ENCODE peak calls at places on chromosomes 7 and 10, in four cellular contexts. X is choroid plexus epithelial cell; W is CD8-positive, alpha-beta T cell; U is WERI-Rb-1. N is an unnamed sample.

GRCh38 chr7:113289140-113289740 is 170.9 kb upstream of the SMIM30 start:
- DNase-seq in X (peak), W (no peak), U (peak), N (peak)

GRCh38 chr7:148463210-148463609 is 127.4 kb upstream of the C7orf33 start:
- DNase-seq in X (no peak), W (no peak), U (no peak), N (no peak)

GRCh38 chr7:110590415-110590814 is 500.5 kb upstream of the LRRN3 start:
- DNase-seq in X (no peak), W (no peak), U (peak), N (no peak)

GRCh38 chr10:80454526-80455460 is 683 bp downstream of the TSPAN14 start:
- DNase-seq in X (peak), W (no peak), U (peak), N (no peak)

GRCh38 chr10:95445837-95446347 is 115.3 kb downstream of the SORBS1 start:
- DNase-seq in X (peak), W (no peak), U (peak), N (peak)

GRCh38 chr7:33040803-33041516 is 21.6 kb downstream of the NT5C3A start:
- DNase-seq in X (peak), W (peak), U (no peak), N (peak)

GRCh38 chr10:953836-954235 is 22.3 kb upstream of the LARP4B start:
- DNase-seq in X (no peak), W (no peak), U (no peak), N (no peak)

GRCh38 chr10:112287844-112288243 is 4.6 kb downstream of the TECTB start:
- DNase-seq in X (no peak), W (no peak), U (no peak), N (no peak)

GRCh38 chr10:86282664-86283465 is 83.7 kb downstream of the GRID1 start:
- DNase-seq in X (no peak), W (no peak), U (no peak), N (no peak)

GRCh38 chr10:129607607-129608006 is 140.6 kb downstream of the MGMT start:
- DNase-seq in X (no peak), W (no peak), U (no peak), N (no peak)

GRCh38 chr7:75945297-75946168 is 30.6 kb downstream of the POR start:
- DNase-seq in X (peak), W (no peak), U (no peak), N (peak)

GRCh38 chr10:35789996-35790395 is 147.9 kb upstream of the FZD8 start:
- DNase-seq in X (no peak), W (no peak), U (no peak), N (peak)

GRCh38 chr10:86368987-86369386 is 2.4 kb upstream of the GRID1 start:
- DNase-seq in X (no peak), W (no peak), U (peak), N (no peak)

GRCh38 chr10:22716943-22717342 is 2.6 kb upstream of the PIP4K2A start:
- DNase-seq in X (no peak), W (no peak), U (no peak), N (no peak)

GRCh38 chr10:23478570-23478969 is 39.7 kb downstream of the OTUD1 start:
- DNase-seq in X (peak), W (no peak), U (no peak), N (peak)

GRCh38 chr10:58757352-58758071 is 244.8 kb downstream of the BICC1 start:
- DNase-seq in X (peak), W (no peak), U (no peak), N (no peak)

GRCh38 chr7:12571691-12572090 is 1.2 kb downstream of the SCIN start:
- DNase-seq in X (no peak), W (no peak), U (no peak), N (no peak)

GRCh38 chr7:161786-162185 is 30.6 kb upstream of the FAM20C start:
- DNase-seq in X (no peak), W (no peak), U (no peak), N (no peak)

GRCh38 chr10:104028146-104028545 is 57.5 kb downstream of the COL17A1 start:
- DNase-seq in X (peak), W (no peak), U (peak), N (peak)

GRCh38 chr10:23399701-23400144 is 39.2 kb upstream of the OTUD1 start:
- DNase-seq in X (peak), W (no peak), U (no peak), N (peak)

GRCh38 chr7:135801877-135802276 is 53.3 kb upstream of the FAM180A start:
- DNase-seq in X (no peak), W (no peak), U (no peak), N (no peak)

GRCh38 chr10:121362026-121362425 is 236.2 kb downstream of the FGFR2 start:
- DNase-seq in X (no peak), W (no peak), U (no peak), N (peak)

GRCh38 chr10:103757531-103758293 is 97.7 kb downstream of the SH3PXD2A start:
- DNase-seq in X (peak), W (peak), U (peak), N (peak)

GRCh38 chr7:111554086-111554485 is 8.2 kb downstream of the IMMP2L start:
- DNase-seq in X (no peak), W (no peak), U (no peak), N (no peak)

GRCh38 chr7:24714676-24715010 is 42.6 kb downstream of the GSDME start:
- DNase-seq in X (no peak), W (no peak), U (no peak), N (no peak)

GRCh38 chr10:24988831-24989769 is 26.9 kb downstream of the ENKUR start:
- DNase-seq in X (no peak), W (no peak), U (no peak), N (no peak)

GRCh38 chr7:50206521-50207250 is 97.8 kb upstream of the IKZF1 start:
- DNase-seq in X (no peak), W (peak), U (no peak), N (no peak)

GRCh38 chr10:31090894-31091607 is 59.4 kb upstream of the ZNF438 start:
- DNase-seq in X (peak), W (no peak), U (no peak), N (no peak)

GRCh38 chr7:157016352-157017041 is 6.0 kb upstream of the MNX1 start:
- DNase-seq in X (no peak), W (no peak), U (peak), N (no peak)

GRCh38 chr7:131170440-131171105 is 157.1 kb upstream of the MKLN1 start:
- DNase-seq in X (no peak), W (no peak), U (no peak), N (no peak)

GRCh38 chr7:105890290-105890997 is 14.0 kb upstream of the ATXN7L1 start:
- DNase-seq in X (peak), W (no peak), U (no peak), N (peak)

GRCh38 chr10:52308251-52309031 is 5.6 kb upstream of the DKK1 start:
- DNase-seq in X (peak), W (no peak), U (peak), N (peak)

GRCh38 chr7:116953372-116953726 is at the start of gene ST7:
- DNase-seq in X (peak), W (peak), U (peak), N (peak)

DNA sequence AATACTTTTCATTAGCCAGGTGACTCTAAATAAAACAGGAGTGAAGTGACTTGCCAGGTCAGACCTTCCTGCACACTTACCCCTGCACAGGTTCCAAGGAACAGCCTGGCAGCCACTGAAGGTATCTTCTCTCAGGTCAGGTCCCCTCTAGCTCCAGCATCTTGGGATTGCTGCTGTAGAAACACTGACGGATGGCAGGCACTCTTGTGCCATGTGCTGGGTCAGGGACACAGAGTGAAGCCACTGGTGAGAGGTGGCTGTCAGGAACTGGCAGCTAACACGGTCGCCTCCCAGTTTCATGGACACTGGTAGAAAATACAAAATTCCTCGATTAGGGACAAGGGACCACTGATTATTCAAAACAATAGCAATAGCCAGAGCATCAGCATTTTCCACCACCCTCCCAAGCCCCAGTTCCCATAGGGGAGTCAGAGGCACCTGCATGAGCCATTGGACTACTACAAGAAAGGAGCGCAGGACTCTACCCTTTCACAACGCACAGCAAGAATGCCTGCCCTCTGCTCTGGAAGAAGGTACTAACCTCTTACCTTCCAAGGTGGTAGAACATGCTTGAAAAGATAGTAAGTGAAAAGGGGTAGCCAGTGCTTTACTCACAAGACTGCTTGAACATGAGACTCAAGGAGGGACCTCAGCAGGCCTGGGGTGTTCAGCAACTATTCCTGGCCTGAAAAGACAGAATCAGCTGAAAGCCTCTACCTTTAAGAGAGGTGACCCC is 5.1 kb upstream of the MYO1G start:
- DNase-seq in X (no peak), W (no peak), U (no peak), N (no peak)
- H3K4me3 ChIP-seq in X (no peak), W (no peak), U (no peak), N (no peak)

DNA sequence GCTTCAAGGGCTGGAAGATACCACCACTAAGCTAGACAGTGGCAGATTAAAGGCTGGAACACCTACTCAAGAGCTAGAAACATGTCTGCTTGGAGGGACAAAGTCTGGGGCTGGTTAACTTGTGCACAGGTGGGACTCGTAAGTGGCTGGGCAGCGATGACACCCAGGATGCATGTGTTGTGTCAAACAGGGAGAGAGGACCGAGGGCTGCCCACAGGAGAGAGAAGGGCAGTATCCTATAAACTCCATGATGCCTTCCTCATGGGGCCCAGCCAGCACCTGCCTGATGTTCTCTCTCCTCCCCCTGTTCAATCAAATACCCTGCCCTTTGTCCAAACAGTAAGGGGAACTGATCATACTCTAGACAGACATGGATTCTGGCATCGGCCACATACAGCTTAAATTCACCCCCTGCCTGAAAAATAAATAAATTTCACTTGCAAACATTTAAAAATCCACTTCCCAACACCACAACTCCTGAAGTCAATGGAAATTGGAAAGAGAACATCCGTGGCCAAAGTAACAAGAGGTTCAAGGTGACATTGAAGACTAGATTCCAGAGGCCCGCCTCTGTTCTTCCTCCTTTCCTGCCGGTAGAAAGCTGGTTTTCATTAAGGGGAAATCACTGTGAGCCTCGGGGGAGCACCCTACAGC is 50.6 kb downstream of the CHST15 start:
- DNase-seq in X (no peak), W (no peak), U (no peak), N (no peak)
- TF ChIP-seq CTCF in X (no peak), W (no peak), U (no peak), N (no peak)

GRCh38 chr7:142784096-142784495 is 13.3 kb downstream of the PRSS2 start:
- DNase-seq in X (no peak), W (no peak), U (no peak), N (no peak)

GRCh38 chr7:142787034-142787768 is 16.4 kb downstream of the PRSS2 start:
- DNase-seq in X (no peak), W (no peak), U (no peak), N (no peak)

GRCh38 chr7:142785841-142786250 is 15.1 kb downstream of the PRSS2 start:
- DNase-seq in X (no peak), W (peak), U (no peak), N (no peak)

GRCh38 chr7:142787783-142788182 is 17.0 kb downstream of the PRSS2 start:
- DNase-seq in X (no peak), W (no peak), U (no peak), N (no peak)

DNA sequence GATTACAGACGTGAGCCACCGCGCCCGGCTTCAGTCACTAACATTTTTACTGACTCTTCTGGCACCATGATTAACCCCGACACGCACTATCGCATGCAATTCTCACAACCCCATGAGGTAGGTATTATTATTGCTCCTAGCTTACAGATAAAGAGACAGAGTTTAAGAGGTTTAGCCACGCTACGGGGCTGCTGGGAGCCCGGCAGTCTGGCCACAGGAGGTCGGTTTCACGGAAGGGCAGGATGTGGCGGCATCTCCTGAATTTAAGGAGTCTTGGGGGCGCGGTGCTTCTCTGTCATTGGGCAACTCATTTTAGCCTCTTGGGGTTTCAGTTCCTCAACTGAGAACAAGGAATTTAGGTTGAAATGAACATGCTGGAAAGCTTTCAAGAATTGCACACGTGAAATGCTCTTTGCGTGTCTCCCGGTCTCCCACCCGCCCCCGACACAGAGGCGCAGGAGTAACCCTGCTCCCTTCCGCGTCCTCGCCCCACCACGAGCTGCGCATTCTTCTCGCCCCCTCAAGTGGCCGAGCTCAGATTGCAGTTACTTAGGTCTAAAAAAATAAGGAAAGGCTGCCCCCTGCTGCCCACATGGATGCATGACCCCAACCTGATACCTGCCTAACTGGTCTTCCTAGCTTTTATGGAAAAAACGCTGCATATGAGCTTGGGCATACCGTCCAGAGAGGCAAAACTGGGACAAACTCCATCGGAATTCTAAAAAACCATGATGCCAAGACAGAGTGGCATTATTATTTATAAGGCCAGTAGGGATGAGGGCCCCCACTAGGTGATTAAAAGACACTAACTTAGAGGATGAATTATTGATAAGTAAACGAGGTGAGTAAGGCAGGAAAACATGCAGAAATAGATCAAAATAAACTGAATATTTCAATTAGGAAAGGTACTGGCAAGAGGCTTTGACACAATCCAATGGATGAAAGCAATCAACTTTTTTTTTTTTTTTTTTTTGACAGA is 12.4 kb downstream of the PRSS2 start:
- DNase-seq in X (peak), W (peak), U (peak), N (peak)
- H3K4me3 ChIP-seq in X (peak), W (peak), U (peak), N (peak)

GRCh38 chr7:17058568-17058967 is 176.8 kb upstream of the AGR3 start:
- DNase-seq in X (peak), W (no peak), U (no peak), N (peak)

GRCh38 chr7:17061443-17061842 is 179.7 kb upstream of the AGR3 start:
- DNase-seq in X (no peak), W (no peak), U (no peak), N (no peak)

GRCh38 chr7:17060051-17060450 is 178.3 kb upstream of the AGR3 start:
- DNase-seq in X (no peak), W (no peak), U (no peak), N (no peak)

GRCh38 chr7:17057143-17057509 is 175.3 kb upstream of the AGR3 start:
- DNase-seq in X (no peak), W (no peak), U (no peak), N (no peak)

DNA sequence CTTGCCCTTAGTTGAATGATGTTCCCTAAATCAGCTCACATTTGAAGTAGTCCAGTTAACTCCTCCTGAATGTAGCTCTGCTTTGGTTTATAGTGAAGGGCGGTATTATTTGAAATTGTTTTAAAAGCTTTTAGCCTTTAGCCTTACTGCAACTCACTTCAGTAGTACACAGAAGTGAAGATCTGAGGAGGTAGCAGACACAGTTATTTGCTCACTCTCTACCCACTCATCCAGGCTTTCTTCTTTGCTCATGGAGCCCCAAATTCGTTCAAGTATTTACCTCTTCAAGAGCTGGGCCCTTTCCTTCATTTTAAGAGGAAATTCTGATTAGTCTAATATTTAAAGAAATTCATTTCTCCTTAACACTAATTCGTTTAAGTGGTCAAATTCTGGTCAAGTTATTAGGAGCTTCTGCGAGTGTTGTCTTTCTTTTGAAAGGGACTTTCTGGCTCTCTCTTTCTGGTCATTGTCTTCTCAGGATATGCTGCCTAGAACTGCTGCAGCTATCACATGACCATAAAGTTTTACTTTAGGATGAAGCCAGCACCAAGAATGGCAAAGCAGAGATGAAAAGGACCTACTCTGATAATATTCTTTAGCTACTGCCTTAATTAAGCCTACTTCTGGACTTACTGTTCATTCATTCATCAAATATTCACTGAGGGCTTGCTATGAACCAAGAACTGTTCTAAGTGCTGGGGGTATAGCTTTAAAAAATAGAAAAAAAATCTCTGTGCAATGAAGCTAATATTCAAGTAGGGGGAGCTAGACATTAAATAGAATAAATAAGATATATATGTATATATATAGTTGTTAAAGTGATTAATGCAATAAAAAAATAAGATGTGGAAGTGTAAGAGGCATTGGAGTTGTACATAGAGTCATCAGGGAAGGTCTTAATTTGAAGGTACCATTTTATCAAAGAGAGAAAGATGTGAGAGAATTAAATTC is 180.9 kb upstream of the AGR3 start:
- DNase-seq in X (peak), W (no peak), U (no peak), N (peak)
- TF ChIP-seq CTCF in X (peak), W (no peak), U (no peak), N (peak)

DNA sequence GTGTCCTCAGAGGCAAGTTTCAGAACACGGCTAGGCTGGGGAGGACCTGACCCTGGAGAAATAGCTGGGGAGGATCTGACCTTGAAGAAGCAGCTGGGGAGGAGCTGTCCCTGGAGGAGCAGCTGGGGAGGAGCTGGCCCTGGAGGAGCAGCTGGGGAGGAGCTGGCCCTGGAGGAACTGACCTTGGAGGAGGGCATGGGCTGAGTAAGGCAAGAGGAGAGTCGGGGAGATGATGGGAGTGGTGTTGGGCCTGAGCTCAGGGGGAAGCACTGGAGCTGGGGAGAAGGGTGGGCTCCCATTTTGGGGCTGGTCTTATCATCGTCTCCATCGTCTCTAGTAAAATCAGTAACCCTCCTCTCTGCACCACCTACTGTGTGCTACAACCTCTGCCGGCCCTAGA is 179.8 kb upstream of the SHH start:
- DNase-seq in X (no peak), W (no peak), U (no peak), N (no peak)
- H3K4me3 ChIP-seq in X (no peak), W (no peak), U (no peak), N (no peak)

DNA sequence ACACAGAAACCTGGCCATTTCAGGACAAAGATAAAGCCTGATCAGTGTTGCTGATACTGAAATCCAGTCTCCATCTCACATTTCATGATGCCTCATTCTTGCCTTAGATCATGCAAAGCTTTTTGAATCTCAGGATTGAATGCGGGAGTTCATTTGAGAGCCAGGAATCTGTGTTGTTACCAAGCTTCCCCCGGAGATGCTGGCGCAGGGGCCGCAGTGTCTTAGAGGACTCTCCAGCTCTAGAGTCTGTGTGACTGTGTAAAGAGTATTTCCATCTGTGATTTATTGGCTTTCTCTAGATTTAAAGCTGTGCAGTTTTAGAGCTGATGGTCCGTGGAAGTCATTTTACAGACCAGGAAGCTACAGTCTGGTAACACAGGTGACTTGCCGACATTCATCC is 32.0 kb downstream of the LMTK2 start:
- DNase-seq in X (no peak), W (no peak), U (no peak), N (no peak)
- TF ChIP-seq CTCF in X (no peak), W (no peak), U (no peak), N (no peak)

N was measured in bronchial epithelial cell.